ENCODE peak calls at places on chromosomes 12 and 14, in seven cellular contexts. M, R, Z, H, A, I and O are unnamed samples.
A peak's percentile ranks its signal among the peaks of the same experiment; 100 is the strongest.

GRCh38 chr12:14310866-14311265 is 54.6 kb upstream of the ATF7IP start:
- DNase-seq in R (no peak), H (no peak), I (no peak), M (no peak), Z (no peak), A (no peak), O (no peak)

GRCh38 chr12:131092911-131093901 is 139.5 kb downstream of the ADGRD1 start:
- DNase-seq in R (no peak), M (no peak), I (peak; percentile 61), A (no peak), H (no peak), Z (peak; percentile 1), O (peak; percentile 58)

GRCh38 chr12:24896171-24896570 is 52.7 kb downstream of the BCAT1 start:
- DNase-seq in A (no peak), H (no peak), I (no peak), Z (no peak), R (no peak), M (no peak), O (no peak)

GRCh38 chr12:57803317-57803893 is 15.1 kb downstream of the AVIL start:
- DNase-seq in Z (peak; percentile 42), H (peak; percentile 22), M (peak; percentile 51), A (peak; percentile 50), I (no peak), R (no peak), O (no peak)

GRCh38 chr14:24465369-24465768 is 22.8 kb upstream of the SDR39U1 start:
- DNase-seq in H (no peak), I (no peak), A (no peak), Z (no peak), R (no peak), M (no peak), O (no peak)

GRCh38 chr14:63642229-63642611 is 549 bp upstream of the WDR89 start:
- DNase-seq in H (peak; percentile 67), I (peak; percentile 81), R (peak; percentile 79), Z (peak; percentile 93), M (peak; percentile 84), A (peak; percentile 62), O (peak; percentile 62)

GRCh38 chr14:70098257-70098809 is 90.4 kb downstream of the SLC8A3 start:
- DNase-seq in H (no peak), M (no peak), I (no peak), R (no peak), Z (no peak), A (no peak), O (no peak)

GRCh38 chr12:86712425-86712843 is 456.2 kb upstream of the MGAT4C start:
- DNase-seq in Z (peak; percentile 97), I (no peak), M (no peak), H (no peak), A (no peak), R (peak; percentile 97), O (no peak)

GRCh38 chr12:112546339-112546738 is 127.6 kb downstream of the PTPN11 start:
- DNase-seq in R (no peak), H (no peak), Z (no peak), M (no peak), A (no peak), I (no peak), O (no peak)

GRCh38 chr12:75623631-75624118 is 112.3 kb upstream of the KRR1 start:
- DNase-seq in Z (peak; percentile 53), H (no peak), I (no peak), R (no peak), A (no peak), M (no peak), O (no peak)

GRCh38 chr12:108670066-108670631 is 36.5 kb upstream of the SELPLG start:
- DNase-seq in A (no peak), R (no peak), Z (no peak), M (no peak), I (no peak), H (no peak), O (no peak)

GRCh38 chr14:95253039-95253620 is 66.6 kb downstream of the CLMN start:
- DNase-seq in H (no peak), Z (no peak), M (no peak), R (no peak), A (no peak), I (no peak), O (no peak)

GRCh38 chr14:86372402-86372801 is 842.5 kb downstream of the FLRT2 start:
- DNase-seq in Z (no peak), I (no peak), R (no peak), A (no peak), H (no peak), M (no peak), O (no peak)

GRCh38 chr12:124543052-124543590 is 24.3 kb downstream of the NCOR2 start:
- DNase-seq in H (no peak), I (peak; percentile 86), R (no peak), A (no peak), Z (no peak), M (no peak), O (no peak)

GRCh38 chr12:122022393-122023338 is 982 bp downstream of the BCL7A start:
- DNase-seq in H (no peak), Z (no peak), R (no peak), M (peak; percentile 65), A (peak; percentile 32), I (peak; percentile 78), O (no peak)

GRCh38 chr12:21656931-21657335 is 709 bp downstream of the LDHB start:
- DNase-seq in Z (peak; percentile 40), H (no peak), A (peak; percentile 28), M (peak; percentile 18), I (no peak), R (no peak), O (no peak)

GRCh38 chr12:106999444-106999843 is 12.5 kb upstream of the MTERF2 start:
- DNase-seq in I (no peak), A (no peak), Z (peak; percentile 71), M (no peak), R (no peak), H (no peak), O (no peak)

GRCh38 chr14:95464524-95464923 is 51.9 kb downstream of the SYNE3 start:
- DNase-seq in R (no peak), M (no peak), H (no peak), I (no peak), A (no peak), Z (no peak), O (no peak)

GRCh38 chr14:87797001-87797400 is 196.0 kb downstream of the GALC start:
- DNase-seq in H (no peak), A (no peak), I (no peak), M (no peak), Z (no peak), R (no peak), O (no peak)

GRCh38 chr12:1932264-1932777 is 13.9 kb upstream of the CACNA2D4 start:
- DNase-seq in I (no peak), R (no peak), M (no peak), A (peak; percentile 75), Z (no peak), H (no peak), O (no peak)

GRCh38 chr12:94099191-94099983 is 49.0 kb upstream of the PLXNC1 start:
- DNase-seq in Z (peak; percentile 5), M (peak; percentile 17), H (no peak), R (no peak), A (no peak), I (no peak), O (no peak)

DNA sequence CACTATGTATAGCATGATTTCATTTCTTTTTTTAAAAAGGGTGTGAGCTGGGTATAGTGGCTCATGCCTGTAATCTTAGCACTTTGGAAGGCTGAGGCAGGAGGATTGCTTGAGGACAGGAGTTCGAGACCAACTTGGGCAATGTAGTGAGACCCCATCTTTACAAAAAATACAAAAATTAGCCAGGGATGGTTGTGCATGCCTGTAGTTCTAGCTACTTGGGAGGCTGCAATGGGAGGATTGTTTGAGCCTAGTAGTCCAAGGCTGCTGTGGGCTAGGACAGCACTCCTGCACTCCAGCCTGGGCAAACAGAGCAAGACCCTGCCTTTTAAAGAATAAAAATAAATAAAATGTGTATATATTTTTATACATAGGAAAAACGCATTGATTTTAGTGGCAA is 43.0 kb downstream of the DIP2B start:
- DNase-seq in M (no peak), A (no peak), Z (no peak), I (no peak), H (no peak), R (no peak), O (no peak)
- H3K36me3 ChIP-seq in M (no peaks in the 10 kb centered on the region), A (no peaks in the 10 kb centered on the region), Z (no peaks in the 10 kb centered on the region), I (no peaks in the 10 kb centered on the region), H (no peaks in the 10 kb centered on the region), R (no peaks in the 10 kb centered on the region), O (no peaks in the 10 kb centered on the region)

DNA sequence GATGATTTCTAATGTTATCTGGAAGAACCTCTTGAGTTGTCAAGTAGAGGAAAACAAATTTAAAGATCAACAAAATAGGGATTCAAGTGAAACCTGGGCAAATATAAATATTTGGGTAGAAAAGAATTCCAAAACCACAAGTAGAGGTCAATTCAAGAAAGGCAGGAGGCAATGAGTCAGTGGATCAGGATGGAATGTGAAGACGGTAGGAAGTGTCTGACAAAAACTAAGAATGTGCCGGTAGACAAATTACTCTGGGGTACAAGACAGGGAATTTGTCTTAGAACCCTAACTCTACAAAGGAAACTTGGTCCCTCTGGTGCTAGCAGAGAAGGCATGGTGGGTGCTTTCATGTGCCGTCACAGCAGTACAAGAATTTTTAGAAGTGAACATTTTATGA is 13.6 kb downstream of the ABCD2 start:
- DNase-seq in M (no peak), H (no peak), Z (peak; percentile 62), I (no peak), A (no peak), R (no peak), O (no peak)
- H3K36me3 ChIP-seq in M (no peaks in the 10 kb centered on the region), H (no peaks in the 10 kb centered on the region), Z (no peaks in the 10 kb centered on the region), I (no peaks in the 10 kb centered on the region), A (peaks cover 7% of the 10 kb centered on the region), R (no peaks in the 10 kb centered on the region), O (no peaks in the 10 kb centered on the region)

GRCh38 chr12:54030442-54030801 is 2.2 kb downstream of the HOXC6 start:
- DNase-seq in M (no peak), H (no peak), R (no peak), I (no peak), Z (no peak), A (no peak), O (no peak)

GRCh38 chr12:54032627-54033100 is at the start of gene HOXC5:
- DNase-seq in A (peak; percentile 51), H (no peak), R (no peak), I (peak; percentile 87), Z (peak; percentile 53), M (peak; percentile 86), O (no peak)

GRCh38 chr12:54029529-54030441 is 1.5 kb downstream of the HOXC6 start:
- DNase-seq in I (peak; percentile 65), A (no peak), Z (no peak), H (no peak), M (no peak), R (no peak), O (no peak)

GRCh38 chr12:54032220-54032619 is 630 bp upstream of the HOXC5 start:
- DNase-seq in R (no peak), A (no peak), H (no peak), I (no peak), Z (no peak), M (peak; percentile 30), O (no peak)

GRCh38 chr12:54030889-54031860 is 1.7 kb upstream of the HOXC5 start:
- DNase-seq in I (peak; percentile 86), M (no peak), R (no peak), A (no peak), Z (no peak), H (no peak), O (no peak)
- H3K36me3 ChIP-seq in I (no peaks in the 10 kb centered on the region), M (peaks cover 2% of the 10 kb centered on the region), R (peaks cover 2% of the 10 kb centered on the region), A (no peaks in the 10 kb centered on the region), Z (no peaks in the 10 kb centered on the region), H (peaks cover 3% of the 10 kb centered on the region), O (no peaks in the 10 kb centered on the region)

GRCh38 chr12:27794818-27795584 is 15.0 kb upstream of the MANSC4 start:
- DNase-seq in I (no peak), A (no peak), H (no peak), R (no peak), M (no peak), Z (no peak), O (peak; percentile 35)
- H3K36me3 ChIP-seq in I (peaks cover 14% of the 10 kb centered on the region), A (peaks cover 79% of the 10 kb centered on the region), H (peaks cover 53% of the 10 kb centered on the region), R (peaks cover 4% of the 10 kb centered on the region), M (peaks cover 47% of the 10 kb centered on the region), Z (peaks cover 41% of the 10 kb centered on the region), O (peaks cover 77% of the 10 kb centered on the region)